ENCODE peak calls at places on chromosomes 3 and 15, in six cellular contexts. N, O, A, M, I and B are unnamed samples.
A peak's percentile ranks its signal among the peaks of the same experiment; 100 is the strongest.

GRCh38 chr3:178455966-178456365 is 80.3 kb upstream of the KCNMB2 start:
- DNase-seq in A (no peak), M (no peak), I (no peak), O (no peak), N (no peak), B (no peak)

GRCh38 chr3:72776-73175 is 123.8 kb upstream of the CHL1 start:
- DNase-seq in N (no peak), A (no peak), M (no peak), I (no peak), O (no peak), B (no peak)

GRCh38 chr3:144039661-144040060 is 68.0 kb downstream of the DIPK2A start:
- DNase-seq in I (no peak), O (no peak), N (no peak), M (no peak), A (no peak), B (peak; percentile 35)

GRCh38 chr3:170584585-170585007 is 1.3 kb downstream of the SLC7A14 start:
- DNase-seq in N (peak; percentile 76), I (peak; percentile 82), O (peak; percentile 97), M (peak; percentile 68), A (peak; percentile 20), B (peak; percentile 59)

GRCh38 chr3:72123908-72124441 is 339.0 kb upstream of the PROK2 start:
- DNase-seq in I (no peak), O (no peak), M (peak; percentile 74), A (peak; percentile 20), N (peak; percentile 88), B (peak; percentile 100)

GRCh38 chr3:159884661-159885402 is 103.8 kb upstream of the IL12A start:
- DNase-seq in M (peak; percentile 17), I (no peak), A (no peak), N (peak; percentile 71), O (peak; percentile 69), B (peak; percentile 46)

GRCh38 chr3:44105571-44105970 is 136.1 kb upstream of the TOPAZ1 start:
- DNase-seq in N (no peak), M (no peak), A (no peak), I (no peak), O (no peak), B (no peak)

GRCh38 chr15:63715818-63716217 is 117.9 kb downstream of the HERC1 start:
- DNase-seq in O (no peak), N (no peak), M (no peak), I (no peak), A (no peak), B (peak; percentile 23)

GRCh38 chr3:143433787-143434378 is 314.3 kb downstream of the CHST2 start:
- DNase-seq in N (no peak), A (no peak), M (peak; percentile 45), I (no peak), O (peak; percentile 77), B (peak; percentile 36)

GRCh38 chr3:58577269-58577821 is at the start of gene FAM107A:
- DNase-seq in A (peak; percentile 74), M (no peak), I (no peak), O (peak; percentile 87), N (peak; percentile 80), B (no peak)

GRCh38 chr3:185959609-185960517 is 22.0 kb upstream of the TRA2B start:
- DNase-seq in N (peak; percentile 75), M (peak; percentile 65), O (no peak), I (no peak), A (peak; percentile 65), B (peak; percentile 88)

GRCh38 chr15:58469432-58470353 is 37.9 kb downstream of the LIPC start:
- DNase-seq in N (peak; percentile 98), A (peak; percentile 83), I (no peak), M (peak; percentile 86), O (peak; percentile 55), B (peak; percentile 87)

GRCh38 chr3:61158676-61159075 is 92.6 kb downstream of the FHIT start:
- DNase-seq in I (no peak), N (no peak), M (no peak), O (no peak), A (no peak), B (no peak)

GRCh38 chr3:119350114-119350513 is 55.9 kb downstream of the ARHGAP31 start:
- DNase-seq in O (peak; percentile 89), A (no peak), I (no peak), M (no peak), N (peak; percentile 53), B (no peak)

GRCh38 chr3:94176886-94177285 is 114.0 kb downstream of the NSUN3 start:
- DNase-seq in M (no peak), O (no peak), I (no peak), N (no peak), A (no peak), B (peak; percentile 20)

GRCh38 chr3:14477311-14477935 is 62.7 kb downstream of the GRIP2 start:
- DNase-seq in I (no peak), N (no peak), O (no peak), M (no peak), A (no peak), B (no peak)

GRCh38 chr15:99305761-99306505 is 54.7 kb downstream of the LRRC28 start:
- DNase-seq in I (no peak), M (peak; percentile 10), O (peak; percentile 59), N (peak; percentile 82), A (peak; percentile 64), B (peak; percentile 91)

GRCh38 chr15:66860844-66861243 is 158.8 kb downstream of the SMAD6 start:
- DNase-seq in N (no peak), M (no peak), I (no peak), A (no peak), O (no peak), B (no peak)

GRCh38 chr3:116199063-116199462 is 246.2 kb downstream of the LSAMP start:
- DNase-seq in M (no peak), A (no peak), N (no peak), O (no peak), I (no peak), B (no peak)

GRCh38 chr3:29763115-29763514 is 482.2 kb downstream of the RBMS3 start:
- DNase-seq in I (no peak), N (no peak), A (no peak), M (no peak), O (no peak), B (peak; percentile 5)

GRCh38 chr3:49469876-49470713 is at the start of gene DAG1:
- DNase-seq in N (peak; percentile 98), I (peak; percentile 96), O (peak; percentile 97), M (peak; percentile 98), A (peak; percentile 89), B (peak; percentile 96)

GRCh38 chr3:23170306-23170705 is 32.8 kb upstream of the UBE2E2 start:
- DNase-seq in I (no peak), O (no peak), M (no peak), N (no peak), A (no peak), B (no peak)

GRCh38 chr3:197487911-197488391 is 67.8 kb downstream of the BDH1 start:
- DNase-seq in M (peak; percentile 76), O (no peak), A (no peak), N (peak; percentile 92), I (no peak), B (peak; percentile 93)

GRCh38 chr3:171614318-171614967 is 154.2 kb upstream of the TNIK start:
- DNase-seq in M (peak; percentile 68), N (peak; percentile 59), A (no peak), O (peak; percentile 72), I (no peak), B (no peak)

GRCh38 chr3:35200056-35200455 is 439.3 kb upstream of the ARPP21 start:
- DNase-seq in A (no peak), I (no peak), N (peak; percentile 68), M (no peak), O (no peak), B (peak; percentile 49)

GRCh38 chr15:90598679-90599078 is 69.0 kb downstream of the CRTC3 start:
- DNase-seq in A (no peak), I (no peak), O (no peak), N (no peak), M (no peak), B (no peak)

GRCh38 chr3:98099848-98100247 is 12.9 kb downstream of the OR5AC2 start:
- DNase-seq in N (no peak), M (no peak), O (no peak), I (no peak), A (no peak), B (no peak)

DNA sequence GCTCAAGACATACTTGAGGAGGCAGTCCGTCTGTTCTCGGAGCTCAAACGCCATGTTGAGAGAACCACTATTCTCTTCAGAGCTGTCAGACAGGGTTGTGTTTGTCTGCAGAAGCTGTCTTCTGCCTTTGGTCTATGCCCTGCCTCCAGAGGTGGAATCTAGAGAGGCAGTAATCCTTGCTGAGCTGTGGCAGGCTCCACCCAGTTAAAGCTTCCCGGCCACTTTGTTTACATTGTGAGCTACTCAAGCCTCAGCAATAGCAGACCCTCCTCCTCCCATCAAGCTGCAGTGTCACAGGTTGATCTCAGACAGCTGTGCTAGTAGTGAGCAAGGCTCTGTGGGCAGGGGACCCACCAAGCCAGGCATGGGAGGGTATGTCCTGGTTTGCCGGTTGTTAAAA is 8.9 kb downstream of the OR5AC2 start:
- DNase-seq in A (no peak), I (no peak), O (no peak), M (no peak), N (no peak), B (no peak)
- TF ChIP-seq CTCF in A (no peak), I (no peak), O (no peak), M (no peak), N (no peak), B (no peak)

DNA sequence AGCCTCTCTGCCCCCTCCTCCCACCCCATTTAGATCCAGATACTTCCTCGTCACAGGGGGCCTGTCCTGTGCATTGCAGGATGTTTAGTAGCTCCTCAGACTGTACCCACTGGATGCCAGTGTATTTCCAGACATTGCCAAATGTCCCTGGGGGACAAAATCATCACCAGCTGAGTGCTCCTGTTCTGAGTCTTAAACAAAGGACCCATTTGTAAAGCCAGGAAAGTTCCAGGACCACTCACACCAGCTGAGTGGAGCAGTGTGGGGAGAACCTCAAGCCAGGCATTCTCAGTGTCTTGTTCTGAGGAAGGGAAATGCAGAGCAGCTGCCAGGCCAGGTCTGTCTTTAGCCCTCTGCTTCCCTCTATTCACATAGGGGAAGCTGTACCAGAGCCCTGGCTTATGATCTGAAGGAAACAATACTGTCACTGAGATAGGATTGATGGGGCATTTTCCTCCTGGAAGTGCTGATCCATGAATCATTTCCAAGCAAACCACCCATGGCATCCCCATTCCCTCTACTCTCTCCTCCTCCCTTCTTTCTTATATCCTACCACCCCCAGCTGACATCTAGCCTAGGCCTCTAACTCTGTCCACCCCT is 67.4 kb upstream of the MEX3B start:
- DNase-seq in M (no peak), O (no peak), I (no peak), A (no peak), N (no peak), B (no peak)
- TF ChIP-seq CTCF in M (no peak), O (no peak), I (no peak), A (no peak), N (no peak), B (no peak)

DNA sequence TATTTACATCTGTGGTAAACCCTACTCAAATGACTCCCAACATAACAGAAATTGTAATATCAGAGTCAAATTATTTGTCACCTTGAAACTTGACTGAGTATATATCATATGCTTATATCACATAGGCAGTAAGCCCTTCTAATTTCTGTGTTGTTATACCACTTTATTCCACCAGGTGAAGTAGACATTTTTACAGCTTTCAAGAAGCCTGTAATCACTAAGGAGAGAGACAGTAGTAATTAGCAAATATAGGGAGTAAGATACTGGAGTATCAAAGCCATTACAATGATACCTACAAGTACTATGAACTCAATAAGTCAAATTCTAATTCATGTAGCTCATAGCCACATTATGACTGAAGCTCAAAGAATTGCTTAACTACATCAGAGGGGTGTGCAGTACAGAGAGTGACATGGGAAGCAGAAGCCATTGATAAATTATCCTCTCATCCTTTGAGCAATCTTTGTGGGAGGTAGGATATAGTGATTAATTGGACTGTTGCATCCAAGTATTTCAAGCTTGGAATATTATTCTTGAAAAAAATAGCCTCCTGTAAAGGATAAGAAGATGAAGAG is 1005.8 kb downstream of the ZPLD1 start:
- DNase-seq in I (no peak), N (no peak), A (no peak), O (peak; percentile 28), M (no peak), B (peak; percentile 29)
- TF ChIP-seq CTCF in I (peak; percentile 70), N (no peak), A (no peak), O (peak; percentile 64), M (peak; percentile 23), B (peak; percentile 9)

GRCh38 chr3:12192173-12192572 is 33.5 kb upstream of the TIMP4 start:
- DNase-seq in O (no peak), I (no peak), N (no peak), A (no peak), M (no peak), B (no peak)
- TF ChIP-seq CTCF in O (no peak), I (no peak), N (no peak), A (no peak), M (no peak), B (no peak)